ENCODE peak calls at places on chromosome 17, in five cellular contexts. G is non-pigmented ciliary epithelial cell; H is H1; Q is activated CD4-positive, alpha-beta T cell treated with anti-CD3 and anti-CD28 coated beads, Interleukin-2, amount 50 U/mL, for 1 hour; U is nephron progenitor cell. L is an unnamed sample.
A peak's percentile ranks its signal among the peaks of the same experiment; 100 is the strongest.

GRCh38 chr17:48541574-48542113 is 3.3 kb downstream of the HOXB2 start:
- DNase-seq in H (no peak), Q (peak; percentile 39), G (no peak), U (peak; percentile 65), L (no peak)

GRCh38 chr17:65418622-65419021 is 142.8 kb downstream of the AXIN2 start:
- DNase-seq in G (no peak), H (no peak), U (no peak), Q (no peak), L (peak; percentile 1)

GRCh38 chr17:261640-262039 is 80.2 kb upstream of the DOC2B start:
- DNase-seq in Q (no peak), G (no peak), U (no peak), H (no peak), L (no peak)

GRCh38 chr17:42459983-42460300 is 1.3 kb downstream of the ATP6V0A1 start:
- DNase-seq in U (peak; percentile 8), G (no peak), Q (no peak), H (no peak), L (peak; percentile 59)

GRCh38 chr17:78724999-78725398 is 57.1 kb downstream of the CYTH1 start:
- DNase-seq in Q (no peak), U (no peak), G (no peak), H (no peak), L (peak; percentile 51)

GRCh38 chr17:77216435-77216980 is 75.7 kb downstream of the SEC14L1 start:
- DNase-seq in H (no peak), Q (no peak), G (no peak), U (no peak), L (no peak)

GRCh38 chr17:14873996-14874395 is 391.1 kb downstream of the PMP22 start:
- DNase-seq in U (no peak), Q (no peak), G (no peak), H (no peak), L (no peak)

GRCh38 chr17:41734139-41734948 is at the start of gene HAP1:
- DNase-seq in Q (peak; percentile 10), G (no peak), U (peak; percentile 78), H (peak; percentile 33), L (peak; percentile 33)

GRCh38 chr17:17590141-17590735 is 1.3 kb downstream of the PEMT start:
- DNase-seq in G (no peak), Q (no peak), U (no peak), H (no peak), L (no peak)

GRCh38 chr17:44840936-44841335 is 6.7 kb upstream of the HIGD1B start:
- DNase-seq in H (no peak), U (no peak), G (no peak), Q (no peak), L (no peak)